ENCODE peak calls at places on chromosomes 6 and 20, in nine cellular contexts. One of them, this sample, is unnamed.

GRCh38 chr6:93423542-93423941 is 4.2 kb upstream of the EPHA7 start:
- DNase-seq in esophagus squamous epithelium: no peak
- DNase-seq in tibial nerve: peak; percentile 70
- DNase-seq in sigmoid colon: peak; percentile 70
- DNase-seq in A673: peak; percentile 82
- DNase-seq in neural progenitor cell: peak; percentile 83
- DNase-seq in ovary: peak; percentile 21
- DNase-seq in endothelial cell of umbilical vein: peak; percentile 35
- DNase-seq in right cardiac atrium: peak; percentile 18
- DNase-seq in this sample: no peak

GRCh38 chr20:11260611-11261010 is 586.8 kb upstream of the JAG1 start:
- DNase-seq in esophagus squamous epithelium: no peak
- DNase-seq in tibial nerve: no peak
- DNase-seq in sigmoid colon: no peak
- DNase-seq in A673: no peak
- DNase-seq in neural progenitor cell: no peak
- DNase-seq in ovary: no peak
- DNase-seq in endothelial cell of umbilical vein: no peak
- DNase-seq in right cardiac atrium: no peak
- DNase-seq in this sample: no peak

GRCh38 chr20:44056010-44056698 is 130.8 kb downstream of the JPH2 start:
- DNase-seq in esophagus squamous epithelium: no peak
- DNase-seq in tibial nerve: no peak
- DNase-seq in sigmoid colon: peak; percentile 24
- DNase-seq in A673: peak; percentile 32
- DNase-seq in neural progenitor cell: peak; percentile 72
- DNase-seq in ovary: no peak
- DNase-seq in endothelial cell of umbilical vein: peak; percentile 26
- DNase-seq in right cardiac atrium: no peak
- DNase-seq in this sample: no peak

GRCh38 chr20:58447733-58448391 is 58.8 kb downstream of the VAPB start:
- DNase-seq in esophagus squamous epithelium: no peak
- DNase-seq in tibial nerve: peak; percentile 14
- DNase-seq in sigmoid colon: no peak
- DNase-seq in A673: peak; percentile 63
- DNase-seq in neural progenitor cell: peak; percentile 75
- DNase-seq in ovary: no peak
- DNase-seq in endothelial cell of umbilical vein: peak; percentile 66
- DNase-seq in right cardiac atrium: peak; percentile 40
- DNase-seq in this sample: no peak

GRCh38 chr20:59566631-59567524 is 37.5 kb upstream of the PHACTR3 start:
- DNase-seq in esophagus squamous epithelium: no peak
- DNase-seq in tibial nerve: no peak
- DNase-seq in sigmoid colon: no peak
- DNase-seq in A673: no peak
- DNase-seq in neural progenitor cell: no peak
- DNase-seq in ovary: no peak
- DNase-seq in endothelial cell of umbilical vein: no peak
- DNase-seq in right cardiac atrium: no peak
- DNase-seq in this sample: no peak

GRCh38 chr20:1900321-1900791 is 5.1 kb downstream of the SIRPA start:
- DNase-seq in esophagus squamous epithelium: no peak
- DNase-seq in tibial nerve: peak; percentile 43
- DNase-seq in sigmoid colon: peak; percentile 89
- DNase-seq in A673: peak; percentile 87
- DNase-seq in neural progenitor cell: peak; percentile 84
- DNase-seq in ovary: peak; percentile 40
- DNase-seq in endothelial cell of umbilical vein: peak; percentile 78
- DNase-seq in right cardiac atrium: peak; percentile 69
- DNase-seq in this sample: peak; percentile 67

GRCh38 chr20:31670371-31671228 is 32.9 kb downstream of the COX4I2 start:
- DNase-seq in esophagus squamous epithelium: no peak
- DNase-seq in tibial nerve: peak; percentile 44
- DNase-seq in sigmoid colon: peak; percentile 87
- DNase-seq in A673: no peak
- DNase-seq in neural progenitor cell: no peak
- DNase-seq in ovary: no peak
- DNase-seq in endothelial cell of umbilical vein: no peak
- DNase-seq in right cardiac atrium: peak; percentile 72
- DNase-seq in this sample: peak; percentile 80

GRCh38 chr20:46784450-46785127 is 75.1 kb downstream of the SLC2A10 start:
- DNase-seq in esophagus squamous epithelium: no peak
- DNase-seq in tibial nerve: peak; percentile 40
- DNase-seq in sigmoid colon: no peak
- DNase-seq in A673: no peak
- DNase-seq in neural progenitor cell: no peak
- DNase-seq in ovary: no peak
- DNase-seq in endothelial cell of umbilical vein: no peak
- DNase-seq in right cardiac atrium: no peak
- DNase-seq in this sample: no peak

GRCh38 chr6:26161322-26161721 is 74.1 kb downstream of the HFE start:
- DNase-seq in esophagus squamous epithelium: no peak
- DNase-seq in tibial nerve: no peak
- DNase-seq in sigmoid colon: no peak
- DNase-seq in A673: no peak
- DNase-seq in neural progenitor cell: no peak
- DNase-seq in ovary: no peak
- DNase-seq in endothelial cell of umbilical vein: no peak
- DNase-seq in right cardiac atrium: no peak
- DNase-seq in this sample: no peak

DNA sequence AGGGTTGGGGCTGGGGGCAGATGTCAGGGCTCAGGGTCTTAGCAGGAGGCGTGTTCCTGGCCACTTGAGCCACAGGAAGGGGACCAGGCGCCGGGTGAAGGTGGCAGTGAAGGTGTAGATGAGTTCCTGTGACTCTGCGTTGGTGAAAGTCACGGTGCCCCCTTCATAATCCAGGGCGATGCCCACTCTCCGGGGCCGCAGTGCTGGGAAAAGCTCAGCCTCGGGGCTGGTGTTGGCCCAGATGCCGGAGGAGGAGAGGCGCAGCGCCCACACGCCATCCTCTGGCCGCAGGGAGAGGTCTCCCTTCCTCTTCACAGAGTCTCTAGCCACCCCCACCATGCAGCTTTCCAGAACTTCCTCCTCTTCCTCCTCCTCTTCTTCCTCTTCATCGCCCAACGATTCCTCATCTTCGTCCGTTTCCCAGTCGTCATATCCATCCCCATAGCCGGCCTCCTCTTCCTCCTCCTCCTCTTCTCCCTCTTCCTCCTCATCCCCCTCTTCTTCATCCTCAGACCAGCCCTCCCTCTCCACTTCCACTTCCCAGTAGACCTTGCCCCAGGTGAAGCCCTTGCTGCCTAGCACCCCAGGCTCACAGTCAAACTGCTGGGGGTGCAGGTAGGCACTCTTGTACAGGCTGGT is 22.6 kb downstream of the TRIM15 start:
- DNase-seq in esophagus squamous epithelium: no peak
- DNase-seq in tibial nerve: no peak
- DNase-seq in sigmoid colon: no peak
- DNase-seq in A673: no peak
- DNase-seq in neural progenitor cell: no peak
- DNase-seq in ovary: no peak
- DNase-seq in endothelial cell of umbilical vein: no peak
- DNase-seq in right cardiac atrium: no peak
- DNase-seq in this sample: no peak
- H3K27me3 ChIP-seq in esophagus squamous epithelium: no peaks in the 10 kb centered on the region
- H3K27me3 ChIP-seq in tibial nerve: no peaks in the 10 kb centered on the region
- H3K27me3 ChIP-seq in sigmoid colon: no peaks in the 10 kb centered on the region
- H3K27me3 ChIP-seq in A673: no peaks in the 10 kb centered on the region
- H3K27me3 ChIP-seq in neural progenitor cell: no peaks in the 10 kb centered on the region
- H3K27me3 ChIP-seq in ovary: no peaks in the 10 kb centered on the region
- H3K27me3 ChIP-seq in endothelial cell of umbilical vein: no peaks in the 10 kb centered on the region
- H3K27me3 ChIP-seq in right cardiac atrium: no peaks in the 10 kb centered on the region
- H3K27me3 ChIP-seq in this sample: no peaks in the 10 kb centered on the region

GRCh38 chr6:158810149-158811095 is 8.7 kb downstream of the EZR start:
- DNase-seq in esophagus squamous epithelium: no peak
- DNase-seq in tibial nerve: no peak
- DNase-seq in sigmoid colon: no peak
- DNase-seq in A673: no peak
- DNase-seq in neural progenitor cell: no peak
- DNase-seq in ovary: no peak
- DNase-seq in endothelial cell of umbilical vein: no peak
- DNase-seq in right cardiac atrium: no peak
- DNase-seq in this sample: no peak
- H3K4me1 ChIP-seq in esophagus squamous epithelium: peaks cover 100% of the 10 kb centered on the region
- H3K4me1 ChIP-seq in tibial nerve: peaks cover 41% of the 10 kb centered on the region
- H3K4me1 ChIP-seq in sigmoid colon: peaks cover 23% of the 10 kb centered on the region
- H3K4me1 ChIP-seq in A673: peaks cover 31% of the 10 kb centered on the region
- H3K4me1 ChIP-seq in neural progenitor cell: peaks cover 22% of the 10 kb centered on the region
- H3K4me1 ChIP-seq in ovary: peaks cover 10% of the 10 kb centered on the region
- H3K4me1 ChIP-seq in endothelial cell of umbilical vein: peaks cover 3% of the 10 kb centered on the region
- H3K4me1 ChIP-seq in right cardiac atrium: peaks cover 10% of the 10 kb centered on the region
- H3K4me1 ChIP-seq in this sample: no peaks in the 10 kb centered on the region

DNA sequence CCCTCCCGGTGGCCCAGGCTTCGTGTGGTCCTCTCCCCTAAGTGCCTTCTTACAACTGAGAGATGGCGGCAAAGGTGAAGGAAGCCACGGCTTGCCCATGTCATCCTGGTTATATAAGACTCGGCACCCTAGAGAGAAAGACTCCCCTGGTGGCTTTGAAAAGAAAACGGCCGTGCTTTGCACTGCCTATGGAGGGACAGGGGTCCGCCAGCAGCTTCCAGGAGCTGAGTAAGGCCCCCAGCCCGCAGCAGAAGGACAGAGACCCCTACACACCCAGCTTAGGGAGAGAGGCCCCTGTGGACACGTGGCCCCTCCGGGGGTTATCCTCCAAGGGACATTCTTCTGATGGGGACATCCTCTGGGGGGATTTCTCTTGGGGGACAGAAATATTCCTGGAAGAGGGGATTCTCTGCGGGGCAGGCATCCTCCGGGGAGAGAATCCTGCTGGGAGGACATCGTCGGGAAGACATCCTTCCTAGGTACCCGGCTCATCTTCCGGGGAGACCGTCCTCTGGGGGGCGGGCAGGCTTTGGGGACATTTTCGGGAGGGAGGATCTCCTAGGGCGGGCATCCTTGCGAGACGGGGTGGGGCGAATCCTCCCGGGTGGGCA is 509 bp upstream of the OGFR start:
- DNase-seq in esophagus squamous epithelium: no peak
- DNase-seq in tibial nerve: no peak
- DNase-seq in sigmoid colon: no peak
- DNase-seq in A673: peak; percentile 57
- DNase-seq in neural progenitor cell: no peak
- DNase-seq in ovary: no peak
- DNase-seq in endothelial cell of umbilical vein: no peak
- DNase-seq in right cardiac atrium: no peak
- DNase-seq in this sample: no peak
- H3K4me3 ChIP-seq in esophagus squamous epithelium: peak overlapping the region; percentile 100
- H3K4me3 ChIP-seq in tibial nerve: peak overlapping the region; percentile 89
- H3K4me3 ChIP-seq in sigmoid colon: peak overlapping the region; percentile 100
- H3K4me3 ChIP-seq in A673: peak overlapping the region; percentile 96
- H3K4me3 ChIP-seq in neural progenitor cell: peak overlapping the region; percentile 83
- H3K4me3 ChIP-seq in ovary: peak overlapping the region; percentile 79
- H3K4me3 ChIP-seq in endothelial cell of umbilical vein: no peak overlapping the region
- H3K4me3 ChIP-seq in right cardiac atrium: peak overlapping the region; percentile 80
- H3K4me3 ChIP-seq in this sample: peak overlapping the region; percentile 93

GRCh38 chr20:63397155-63397843 is 36.1 kb upstream of the CHRNA4 start:
- DNase-seq in esophagus squamous epithelium: no peak
- DNase-seq in tibial nerve: no peak
- DNase-seq in sigmoid colon: no peak
- DNase-seq in A673: no peak
- DNase-seq in neural progenitor cell: no peak
- DNase-seq in ovary: no peak
- DNase-seq in endothelial cell of umbilical vein: no peak
- DNase-seq in right cardiac atrium: no peak
- DNase-seq in this sample: no peak
- H3K27me3 ChIP-seq in esophagus squamous epithelium: no peaks in the 10 kb centered on the region
- H3K27me3 ChIP-seq in tibial nerve: no peaks in the 10 kb centered on the region
- H3K27me3 ChIP-seq in sigmoid colon: no peaks in the 10 kb centered on the region
- H3K27me3 ChIP-seq in A673: peaks cover 15% of the 10 kb centered on the region
- H3K27me3 ChIP-seq in neural progenitor cell: peaks cover 5% of the 10 kb centered on the region
- H3K27me3 ChIP-seq in ovary: no peaks in the 10 kb centered on the region
- H3K27me3 ChIP-seq in endothelial cell of umbilical vein: no peaks in the 10 kb centered on the region
- H3K27me3 ChIP-seq in right cardiac atrium: no peaks in the 10 kb centered on the region
- H3K27me3 ChIP-seq in this sample: no peaks in the 10 kb centered on the region

DNA sequence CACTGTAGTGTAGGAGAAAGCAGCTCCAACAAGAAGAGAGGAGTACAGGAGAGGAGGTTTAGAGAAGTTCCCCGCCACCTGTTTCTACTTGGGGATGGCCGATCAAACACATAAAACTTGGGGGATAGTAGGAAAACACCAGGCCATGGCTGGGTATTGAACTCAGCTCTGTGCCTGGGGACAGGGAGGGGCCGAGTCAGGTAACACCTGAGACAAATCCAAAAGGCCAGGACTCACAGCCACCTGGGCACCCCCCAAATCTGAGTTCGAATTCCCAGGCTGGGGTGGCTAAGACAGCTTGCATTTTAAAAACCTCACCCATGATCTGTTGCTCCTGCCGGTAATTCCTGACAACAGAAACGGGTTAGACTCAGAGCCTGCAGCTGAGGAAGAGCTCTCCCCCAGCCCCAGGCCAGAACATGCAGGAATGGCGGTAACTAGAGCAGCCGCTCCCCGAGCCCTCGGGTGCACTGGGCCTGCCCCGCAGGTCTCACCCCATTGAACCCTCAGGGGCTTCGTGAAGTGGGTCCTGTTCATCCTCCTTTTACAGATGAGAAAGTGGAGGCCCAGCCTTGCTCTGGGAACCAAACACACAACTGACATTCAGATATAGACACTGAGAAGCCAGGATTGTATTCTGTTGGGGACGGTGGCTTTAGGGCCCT is 61.0 kb downstream of the TCP11 start:
- DNase-seq in esophagus squamous epithelium: no peak
- DNase-seq in tibial nerve: no peak
- DNase-seq in sigmoid colon: peak; percentile 26
- DNase-seq in A673: no peak
- DNase-seq in neural progenitor cell: no peak
- DNase-seq in ovary: no peak
- DNase-seq in endothelial cell of umbilical vein: no peak
- DNase-seq in right cardiac atrium: no peak
- DNase-seq in this sample: no peak
- H3K4me1 ChIP-seq in esophagus squamous epithelium: peaks cover 59% of the 10 kb centered on the region
- H3K4me1 ChIP-seq in tibial nerve: peaks cover 7% of the 10 kb centered on the region
- H3K4me1 ChIP-seq in sigmoid colon: peaks cover 26% of the 10 kb centered on the region
- H3K4me1 ChIP-seq in A673: peaks cover 8% of the 10 kb centered on the region
- H3K4me1 ChIP-seq in neural progenitor cell: no peaks in the 10 kb centered on the region
- H3K4me1 ChIP-seq in ovary: no peaks in the 10 kb centered on the region
- H3K4me1 ChIP-seq in endothelial cell of umbilical vein: peaks cover 4% of the 10 kb centered on the region
- H3K4me1 ChIP-seq in right cardiac atrium: no peaks in the 10 kb centered on the region
- H3K4me1 ChIP-seq in this sample: no peaks in the 10 kb centered on the region

This sample was measured in aorta.